ENCODE peak calls at places on chromosomes 12 and 14, in seven cellular contexts. Q, U, T, S, P, F and Y are unnamed samples.

GRCh38 chr12:122051231-122051876 is 27.2 kb upstream of the MLXIP start:
- DNase-seq in Q (no peak), U (no peak), T (no peak), S (peak), P (peak), F (no peak), Y (no peak)

GRCh38 chr12:92701441-92701840 is 1.3 kb upstream of the PLEKHG7 start:
- DNase-seq in Q (no peak), U (no peak), T (no peak), S (no peak), P (no peak), F (no peak), Y (no peak)

GRCh38 chr14:64726585-64726890 is 22.3 kb downstream of the PLEKHG3 start:
- DNase-seq in Q (peak), U (no peak), T (peak), S (peak), P (no peak), F (no peak), Y (no peak)

GRCh38 chr12:14187966-14188365 is 177.5 kb upstream of the ATF7IP start:
- DNase-seq in Q (no peak), U (no peak), T (no peak), S (no peak), P (no peak), F (no peak), Y (no peak)

GRCh38 chr12:79690156-79690605 is 583 bp downstream of the PAWR start:
- DNase-seq in Q (no peak), U (no peak), T (no peak), S (peak), P (peak), F (no peak), Y (no peak)

GRCh38 chr12:102816816-102817434 is 100.1 kb downstream of the PAH start:
- DNase-seq in Q (peak), U (no peak), T (peak), S (peak), P (peak), F (peak), Y (no peak)

GRCh38 chr12:106767954-106768501 is 6.5 kb upstream of the RIC8B start:
- DNase-seq in Q (no peak), U (peak), T (no peak), S (no peak), P (no peak), F (no peak), Y (no peak)

GRCh38 chr14:37090026-37090425 is 82.4 kb downstream of the SLC25A21 start:
- DNase-seq in Q (no peak), U (no peak), T (no peak), S (no peak), P (no peak), F (no peak), Y (no peak)

GRCh38 chr12:16602412-16602811 is 3.5 kb downstream of the LMO3 start:
- DNase-seq in Q (no peak), U (no peak), T (no peak), S (no peak), P (no peak), F (no peak), Y (no peak)

GRCh38 chr12:46516933-46517578 is 144.5 kb upstream of the SLC38A2 start:
- DNase-seq in Q (no peak), U (no peak), T (no peak), S (no peak), P (no peak), F (no peak), Y (peak)

GRCh38 chr12:106080111-106080732 is 58.5 kb downstream of the NUAK1 start:
- DNase-seq in Q (no peak), U (no peak), T (no peak), S (peak), P (no peak), F (no peak), Y (no peak)

GRCh38 chr14:64855732-64856527 is 23.8 kb downstream of the SPTB start:
- DNase-seq in Q (no peak), U (no peak), T (no peak), S (no peak), P (no peak), F (no peak), Y (no peak)

GRCh38 chr12:105110851-105111250 is 3.3 kb downstream of the WASHC4 start:
- DNase-seq in Q (no peak), U (no peak), T (no peak), S (no peak), P (no peak), F (no peak), Y (no peak)

GRCh38 chr12:88185988-88186387 is 43.9 kb downstream of the TMTC3 start:
- DNase-seq in Q (no peak), U (no peak), T (peak), S (peak), P (no peak), F (no peak), Y (peak)

GRCh38 chr14:101506921-101507300 is 54.4 kb upstream of the DIO3 start:
- DNase-seq in Q (no peak), U (no peak), T (no peak), S (no peak), P (no peak), F (no peak), Y (no peak)

GRCh38 chr12:128790653-128791373 is 32.9 kb downstream of the SLC15A4 start:
- DNase-seq in Q (no peak), U (no peak), T (no peak), S (no peak), P (no peak), F (no peak), Y (no peak)

GRCh38 chr12:119693006-119693405 is 25.1 kb downstream of the PRKAB1 start:
- DNase-seq in Q (no peak), U (no peak), T (no peak), S (peak), P (no peak), F (no peak), Y (no peak)

GRCh38 chr12:64611430-64612286 is 1.4 kb downstream of the RASSF3 start:
- DNase-seq in Q (no peak), U (no peak), T (no peak), S (peak), P (no peak), F (peak), Y (no peak)

GRCh38 chr14:78598046-78598652 is 428.0 kb downstream of the NRXN3 start:
- DNase-seq in Q (peak), U (peak), T (peak), S (peak), P (peak), F (peak), Y (no peak)

GRCh38 chr14:54549862-54550261 is 17.1 kb upstream of the SAMD4A start:
- DNase-seq in Q (no peak), U (no peak), T (no peak), S (peak), P (no peak), F (no peak), Y (no peak)

DNA sequence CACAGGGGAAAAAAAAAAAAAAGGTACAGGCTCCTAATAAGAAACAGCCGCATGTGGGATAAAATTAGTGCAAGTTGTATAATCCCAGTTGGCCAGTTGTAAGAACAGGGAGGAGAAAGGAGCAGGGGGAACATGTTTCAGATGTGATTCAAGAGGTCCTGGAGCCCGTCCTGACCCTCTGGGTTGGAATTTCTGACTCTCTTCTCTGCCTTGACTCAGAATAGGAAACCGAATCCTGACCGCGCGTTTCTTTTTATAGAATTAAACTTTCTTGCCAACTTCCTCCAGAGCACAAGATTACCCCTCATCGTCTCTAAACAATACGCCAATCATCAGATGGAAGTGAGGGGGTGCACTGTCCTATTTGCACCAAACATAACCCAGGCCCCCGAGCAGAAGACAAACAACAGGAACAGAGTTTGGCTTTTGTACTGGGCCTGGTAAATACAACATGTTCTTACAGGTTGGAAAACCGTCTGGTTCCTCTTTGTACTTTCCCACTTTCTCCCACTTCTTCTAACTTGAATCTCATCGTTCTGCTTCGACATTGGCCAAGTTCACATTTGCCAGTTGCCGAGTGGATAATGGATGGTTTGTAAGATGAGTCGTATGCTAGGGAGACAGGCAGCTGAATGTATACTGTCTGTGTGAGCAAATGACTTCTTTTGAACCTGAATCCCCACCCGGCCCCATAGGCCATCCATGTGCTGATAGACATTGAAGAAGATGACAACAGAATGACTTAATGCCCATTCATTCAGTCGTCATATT is 42.5 kb upstream of the MED13L start:
- DNase-seq in Q (no peak), U (no peak), T (no peak), S (peak), P (no peak), F (no peak), Y (no peak)
- TF ChIP-seq CEBPB in Q (no peak), U (no peak), T (no peak), S (no peak), P (no peak), F (no peak), Y (no peak)

DNA sequence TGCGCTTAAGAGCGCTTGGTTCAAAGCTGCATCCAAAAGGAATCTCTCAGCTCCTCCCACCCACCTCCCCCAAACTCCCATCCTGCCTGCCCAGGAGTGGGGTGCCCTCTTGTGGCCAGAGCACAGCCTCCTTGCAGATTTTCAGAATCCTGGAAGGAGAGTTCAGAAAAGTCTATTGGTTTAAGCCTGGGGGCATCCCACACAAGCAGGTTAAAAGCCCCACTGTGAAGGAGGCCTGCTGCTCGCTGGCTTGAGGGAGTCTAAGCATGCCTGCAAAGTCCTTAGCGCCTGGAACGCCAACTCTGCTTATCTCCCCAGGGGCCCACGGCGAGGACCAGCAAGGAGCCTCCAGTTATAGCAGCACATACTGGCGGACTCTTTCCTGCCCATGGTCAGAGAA is 297.1 kb downstream of the KSR2 start:
- DNase-seq in Q (peak), U (peak), T (peak), S (no peak), P (peak), F (peak), Y (no peak)
- TF ChIP-seq CTCF in Q (peak), U (peak), T (peak), S (no peak), P (peak), F (peak), Y (peak)

DNA sequence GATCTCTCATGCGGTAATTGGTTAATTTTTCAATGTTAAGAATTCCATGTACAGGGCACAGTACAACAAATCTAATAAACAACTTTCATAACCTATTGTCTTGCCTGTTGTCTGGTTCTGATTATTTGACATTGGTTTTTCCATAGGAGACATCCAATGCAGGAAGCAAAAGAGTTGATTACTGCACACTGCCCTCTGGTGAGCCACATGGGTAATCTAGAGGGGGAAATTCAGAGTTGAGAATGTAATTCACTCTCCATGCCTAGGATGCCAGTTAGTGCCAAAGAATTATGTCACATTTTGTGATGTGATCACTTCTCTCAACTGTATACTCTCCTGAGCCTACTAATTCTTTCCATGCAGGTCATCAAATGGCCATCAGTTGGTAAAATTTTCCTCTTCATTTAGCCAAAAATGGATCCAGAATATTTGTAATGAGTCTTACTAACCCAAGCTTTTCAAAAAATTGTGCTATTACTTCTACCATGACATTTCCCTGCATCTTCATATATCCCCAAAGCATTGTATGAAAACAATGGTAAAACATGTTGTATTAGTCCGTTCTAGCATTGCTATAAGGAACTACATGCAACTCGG is 17.7 kb upstream of the CCDC91 start:
- DNase-seq in Q (peak), U (no peak), T (peak), S (peak), P (peak), F (peak), Y (no peak)
- TF ChIP-seq CEBPB in Q (no peak), U (no peak), T (no peak), S (no peak), P (no peak), F (no peak), Y (no peak)

GRCh38 chr12:47547077-47547476 is 158.8 kb downstream of the RPAP3 start:
- DNase-seq in Q (no peak), U (no peak), T (no peak), S (peak), P (no peak), F (peak), Y (no peak)
- TF ChIP-seq CTCF in Q (no peak), U (peak), T (peak), S (peak), P (no peak), F (peak), Y (no peak)

DNA sequence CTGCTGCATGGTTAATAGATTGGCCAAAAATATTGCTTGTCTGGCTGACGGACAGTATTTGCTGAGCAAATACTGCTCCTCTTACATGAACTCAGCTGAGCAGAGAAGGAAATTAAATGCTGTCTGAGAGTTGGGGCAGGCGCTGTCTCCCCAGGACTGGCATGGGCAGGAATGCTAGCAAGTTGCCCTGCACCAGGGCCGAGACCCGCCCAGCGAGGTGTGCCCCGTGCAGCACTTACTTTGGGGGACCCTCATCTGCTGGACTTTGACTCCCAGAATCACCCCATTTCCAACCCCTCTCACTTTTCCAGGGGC is 1.4 kb downstream of the FBRSL1 start:
- DNase-seq in Q (no peak), U (no peak), T (no peak), S (no peak), P (peak), F (no peak), Y (no peak)
- TF ChIP-seq CEBPB in Q (no peak), U (no peak), T (no peak), S (no peak), P (no peak), F (no peak), Y (no peak)

DNA sequence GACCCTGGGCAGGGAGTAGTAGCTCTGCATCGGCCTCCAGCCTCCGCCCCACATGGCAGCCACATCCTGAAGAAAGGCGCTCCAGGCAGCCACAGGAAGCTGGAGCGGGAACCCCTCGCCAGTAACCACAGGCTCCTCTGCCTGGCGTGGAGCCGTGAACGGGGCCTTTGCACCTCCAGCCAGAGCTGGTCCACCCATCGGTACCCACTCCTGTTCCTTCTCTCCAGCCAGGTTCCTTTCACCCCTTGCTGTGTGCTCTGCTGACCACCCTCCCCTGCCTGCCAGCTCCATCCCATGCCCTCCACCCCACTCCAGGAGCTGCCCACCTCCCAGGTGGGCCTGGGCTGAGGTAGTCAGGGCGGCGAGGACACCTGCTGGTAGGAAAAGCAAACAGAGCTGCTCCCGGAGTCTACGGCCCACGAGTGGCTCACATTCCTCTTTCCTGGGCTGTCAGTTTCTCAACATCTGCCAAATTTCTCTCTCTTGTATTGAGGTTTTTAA is 2.7 kb downstream of the TGFB3 start:
- DNase-seq in Q (peak), U (no peak), T (no peak), S (peak), P (no peak), F (peak), Y (no peak)
- TF ChIP-seq CTCF in Q (peak), U (peak), T (peak), S (peak), P (peak), F (peak), Y (peak)

DNA sequence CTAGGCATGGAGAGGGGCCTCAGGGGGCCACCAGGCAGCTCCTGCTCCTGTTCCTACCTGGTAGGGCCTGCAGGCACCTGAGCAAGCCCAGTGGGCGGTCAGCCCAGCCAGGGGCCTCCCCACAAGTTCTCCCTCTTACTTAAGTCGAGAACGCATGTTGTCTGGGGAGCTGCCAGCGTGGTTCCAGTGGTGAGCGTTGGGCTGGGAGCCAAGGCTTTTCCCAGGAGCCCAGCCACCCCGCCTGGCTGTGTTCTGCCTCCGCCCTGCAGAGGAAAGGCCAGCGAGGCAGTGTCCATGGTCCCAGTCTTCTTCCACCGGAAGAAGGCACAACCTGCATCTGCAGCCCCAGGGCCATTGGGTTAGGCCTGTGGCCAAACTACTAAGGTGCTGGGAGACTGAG is 1.4 kb downstream of the C14orf180 start:
- DNase-seq in Q (no peak), U (no peak), T (no peak), S (peak), P (no peak), F (no peak), Y (no peak)
- TF ChIP-seq CEBPB in Q (no peak), U (no peak), T (no peak), S (no peak), P (no peak), F (no peak), Y (no peak)